ENCODE peak calls at places on chromosomes 4 and X, in four cellular contexts. Y is foreskin keratinocyte, C is left ventricle myocardium inferior, S is testis. F is an unnamed sample. For H3K27me3, the result is how much of the 10 kb centered on the place peaks cover.

GRCh38 chrX:151178746-151179145 is 2.4 kb downstream of the GPR50 start:
- DNase-seq in S (no peak), Y (no peak), C (no peak), F (no peak)

GRCh38 chr4:151195801-151196200 is 81.2 kb upstream of the PRSS48 start:
- DNase-seq in S (no peak), C (no peak), Y (peak), F (no peak)

GRCh38 chr4:15455290-15455689 is 14.4 kb upstream of the CC2D2A start:
- DNase-seq in Y (no peak), C (peak), S (no peak), F (no peak)

GRCh38 chr4:7238300-7238960 is 46.1 kb downstream of the SORCS2 start:
- DNase-seq in C (no peak), S (no peak), Y (no peak), F (no peak)

GRCh38 chrX:11968991-11969390 is 169.3 kb upstream of the FRMPD4 start:
- DNase-seq in Y (no peak), S (no peak), C (no peak), F (no peak)

GRCh38 chr4:187416236-187416635 is 579.3 kb upstream of the ZFP42 start:
- DNase-seq in S (no peak), Y (no peak), C (no peak), F (no peak)

GRCh38 chrX:115284877-115285276 is 4.6 kb upstream of the LUZP4 start:
- DNase-seq in C (no peak), S (no peak), Y (no peak), F (no peak)

GRCh38 chr4:73608677-73609594 is 11.3 kb downstream of the RASSF6 start:
- DNase-seq in C (no peak), S (no peak), Y (no peak), F (no peak)

GRCh38 chrX:17597836-17598434 is 139.4 kb upstream of the SCML1 start:
- DNase-seq in S (peak), Y (no peak), C (peak), F (peak)

GRCh38 chrX:30657542-30658238 is 4.5 kb downstream of the GK start:
- DNase-seq in C (no peak), S (no peak), Y (no peak), F (no peak)

GRCh38 chrX:17654116-17654515 is 83.2 kb upstream of the SCML1 start:
- DNase-seq in Y (no peak), C (no peak), S (no peak), F (no peak)

GRCh38 chr4:13413719-13414437 is 70.3 kb downstream of the RAB28 start:
- DNase-seq in S (no peak), Y (no peak), C (no peak), F (no peak)

GRCh38 chr4:19961092-19961491 is 290.6 kb upstream of the SLIT2 start:
- DNase-seq in Y (no peak), S (no peak), C (no peak), F (no peak)

GRCh38 chrX:119753639-119754257 is 4.6 kb upstream of the SOWAHD start:
- DNase-seq in C (no peak), Y (no peak), S (no peak), F (peak)

GRCh38 chr4:72302981-72303704 is 265.9 kb downstream of the ADAMTS3 start:
- DNase-seq in C (no peak), Y (no peak), S (peak), F (peak)

GRCh38 chr4:88439161-88439760 is 17.7 kb upstream of the HERC5 start:
- DNase-seq in C (no peak), Y (peak), S (no peak), F (no peak)

GRCh38 chr4:172716291-172716690 is 452.3 kb upstream of the GALNT7 start:
- DNase-seq in Y (no peak), S (no peak), C (no peak), F (no peak)

GRCh38 chr4:16199132-16199531 is 27.1 kb downstream of the TAPT1 start:
- DNase-seq in Y (no peak), S (no peak), C (no peak), F (no peak)

GRCh38 chrX:47222776-47223350 is 4.4 kb downstream of the CDK16 start:
- DNase-seq in C (no peak), Y (no peak), S (no peak), F (no peak)

GRCh38 chr4:132071815-132072214 is 1077.3 kb upstream of the PCDH10 start:
- DNase-seq in C (no peak), S (no peak), Y (peak), F (no peak)
- H3K27me3 ChIP-seq in C (under half), S (under half), Y (under half), F (under half)

GRCh38 chrX:99719140-99719539 is 690.9 kb downstream of the PCDH19 start:
- DNase-seq in Y (no peak), S (no peak), C (no peak), F (no peak)
- H3K27me3 ChIP-seq in Y (under half), S (under half), C (under half), F (under half)

DNA sequence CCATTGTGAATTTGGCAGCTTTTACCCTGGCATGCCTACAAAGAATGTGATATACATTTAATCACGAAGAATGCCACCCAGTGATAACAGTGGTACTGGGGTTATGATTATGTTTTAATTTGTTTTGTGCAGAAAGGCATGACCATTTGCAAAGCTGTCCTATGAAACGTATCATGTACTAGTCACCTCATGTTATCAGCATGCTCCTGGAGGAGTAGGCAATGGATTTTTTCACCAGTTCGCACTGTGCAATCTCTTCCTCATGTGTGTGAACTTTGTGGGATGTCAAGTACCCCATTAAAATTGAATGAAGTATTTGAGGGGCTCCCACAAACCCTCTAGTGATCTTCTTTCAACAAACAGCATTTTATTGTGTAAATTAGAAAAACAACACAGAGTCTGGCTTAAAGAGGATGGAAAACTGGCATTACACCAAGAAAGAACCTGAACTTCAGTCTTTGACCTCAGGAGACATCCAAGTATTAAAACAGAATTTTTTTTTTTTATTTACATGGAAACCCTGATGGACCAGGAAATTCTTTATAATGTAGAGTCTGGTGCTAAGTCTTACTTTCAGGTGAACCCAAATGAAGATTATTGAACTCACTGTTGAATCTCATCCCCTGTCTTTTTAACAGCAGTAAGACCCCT is 200.6 kb upstream of the PGRMC2 start:
- DNase-seq in C (no peak), S (no peak), Y (no peak), F (no peak)
- H3K27me3 ChIP-seq in C (under half), S (under half), Y (under half), F (under half)

GRCh38 chr4:168491563-168491962 is 5.3 kb upstream of the PALLD start:
- DNase-seq in Y (no peak), S (no peak), C (no peak), F (no peak)
- H3K27me3 ChIP-seq in Y (under half), S (under half), C (under half), F (under half)

DNA sequence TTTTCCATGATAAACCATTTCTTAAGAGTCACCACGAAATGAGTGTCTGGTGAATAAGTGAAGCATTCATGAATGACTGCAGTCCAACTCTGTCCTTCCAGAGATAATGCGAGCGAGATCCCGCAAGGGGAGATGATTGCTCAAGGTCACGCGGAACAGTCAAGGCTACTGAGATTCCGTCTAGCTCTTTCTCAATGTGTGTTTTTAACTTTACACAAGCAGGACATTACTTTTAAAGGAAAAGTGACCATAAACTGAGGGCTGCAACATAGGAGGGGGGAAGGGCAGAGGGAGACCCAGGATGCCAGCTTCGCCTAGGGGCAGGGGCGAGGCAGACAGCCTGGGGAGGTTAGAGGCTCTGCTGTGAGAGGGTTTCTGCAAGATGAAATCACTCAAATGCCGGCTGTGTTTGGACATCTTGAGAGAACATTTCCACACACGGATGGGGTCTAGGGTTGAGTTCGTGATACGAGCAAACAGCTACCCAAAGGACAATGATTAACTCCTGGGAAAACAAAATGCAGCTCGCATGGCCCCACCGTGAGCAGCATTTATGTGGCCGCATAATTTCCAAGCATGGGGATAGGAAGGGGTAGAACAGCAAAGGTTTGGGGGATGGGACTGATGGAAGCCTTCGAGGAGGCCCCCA is 23.8 kb upstream of the CCNQ start:
- DNase-seq in C (no peak), Y (no peak), S (no peak), F (no peak)
- H3K27me3 ChIP-seq in C (under half), Y (under half), S (under half), F (under half)

GRCh38 chr4:104138154-104138553 is 356.5 kb downstream of the CXXC4 start:
- DNase-seq in S (no peak), C (no peak), Y (no peak), F (no peak)
- H3K27me3 ChIP-seq in S (under half), C (under half), Y (under half), F (under half)

GRCh38 chr4:94758700-94759399 is 1.1 kb downstream of the BMPR1B start:
- DNase-seq in Y (no peak), S (peak), C (no peak), F (no peak)
- H3K27me3 ChIP-seq in Y (half or more), S (under half), C (half or more), F (under half)

DNA sequence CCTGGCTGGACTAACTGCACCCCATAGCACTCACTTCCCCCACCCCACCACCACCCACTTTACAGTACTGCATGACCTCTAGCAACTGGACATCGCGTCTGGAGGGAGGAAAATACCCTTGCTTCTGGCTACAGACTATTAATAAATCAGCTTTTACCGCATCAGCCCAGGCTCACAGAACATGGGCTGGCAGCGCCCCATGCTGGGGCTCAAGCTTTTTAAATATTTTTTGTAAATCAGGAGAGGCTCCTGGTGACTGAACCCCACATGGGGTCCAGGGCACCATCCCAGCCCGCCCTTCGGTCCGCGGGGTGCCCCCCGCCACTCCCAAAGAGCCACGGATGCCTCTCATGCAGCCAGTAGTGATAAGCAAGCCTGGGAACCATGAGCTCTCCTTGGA is 2.7 kb downstream of the HS6ST2 start:
- DNase-seq in C (no peak), Y (no peak), S (no peak), F (no peak)
- H3K27me3 ChIP-seq in C (half or more), Y (under half), S (under half), F (under half)